ENCODE peak calls at places on chromosomes 3 and 15, in eight cellular contexts. One of them, this sample, is unnamed.
A peak's percentile ranks its signal among the peaks of the same experiment; 100 is the strongest.

GRCh38 chr3:29195055-29195454 is 85.8 kb upstream of the RBMS3 start:
- DNase-seq in adipocyte: no peak
- DNase-seq in CD4-positive, CD25-positive, alpha-beta regulatory T cell: no peak
- DNase-seq in tibial nerve: no peak
- DNase-seq in adrenal gland: no peak
- DNase-seq in NT2/D1: no peak
- DNase-seq in heart right ventricle: no peak
- DNase-seq in ovary: no peak
- DNase-seq in this sample: no peak

GRCh38 chr3:184592411-184593200 is 31.0 kb downstream of the EPHB3 start:
- DNase-seq in adipocyte: peak; percentile 67
- DNase-seq in heart right ventricle: no peak
- DNase-seq in adrenal gland: peak; percentile 70
- DNase-seq in NT2/D1: no peak
- DNase-seq in CD4-positive, CD25-positive, alpha-beta regulatory T cell: no peak
- DNase-seq in tibial nerve: no peak
- DNase-seq in ovary: peak; percentile 92
- DNase-seq in this sample: peak; percentile 84

GRCh38 chr3:161320837-161321236 is 50.5 kb downstream of the SPTSSB start:
- DNase-seq in adipocyte: no peak
- DNase-seq in adrenal gland: no peak
- DNase-seq in heart right ventricle: no peak
- DNase-seq in CD4-positive, CD25-positive, alpha-beta regulatory T cell: no peak
- DNase-seq in tibial nerve: no peak
- DNase-seq in ovary: no peak
- DNase-seq in NT2/D1: no peak
- DNase-seq in this sample: no peak

GRCh38 chr3:41365973-41366372 is 166.7 kb downstream of the CTNNB1 start:
- DNase-seq in heart right ventricle: no peak
- DNase-seq in tibial nerve: no peak
- DNase-seq in ovary: no peak
- DNase-seq in adrenal gland: no peak
- DNase-seq in NT2/D1: no peak
- DNase-seq in adipocyte: no peak
- DNase-seq in CD4-positive, CD25-positive, alpha-beta regulatory T cell: no peak
- DNase-seq in this sample: no peak

GRCh38 chr3:23319913-23320312 is 116.8 kb downstream of the UBE2E2 start:
- DNase-seq in CD4-positive, CD25-positive, alpha-beta regulatory T cell: no peak
- DNase-seq in NT2/D1: no peak
- DNase-seq in tibial nerve: no peak
- DNase-seq in ovary: no peak
- DNase-seq in adipocyte: no peak
- DNase-seq in heart right ventricle: no peak
- DNase-seq in adrenal gland: no peak
- DNase-seq in this sample: no peak

GRCh38 chr15:78347586-78348543 is 7.7 kb downstream of the CRABP1 start:
- DNase-seq in tibial nerve: no peak
- DNase-seq in adrenal gland: peak; percentile 73
- DNase-seq in adipocyte: no peak
- DNase-seq in ovary: no peak
- DNase-seq in heart right ventricle: no peak
- DNase-seq in CD4-positive, CD25-positive, alpha-beta regulatory T cell: no peak
- DNase-seq in NT2/D1: no peak
- DNase-seq in this sample: peak; percentile 72

GRCh38 chr3:149736180-149737100 is 15.8 kb downstream of the COMMD2 start:
- DNase-seq in heart right ventricle: no peak
- DNase-seq in NT2/D1: no peak
- DNase-seq in CD4-positive, CD25-positive, alpha-beta regulatory T cell: no peak
- DNase-seq in adipocyte: peak; percentile 67
- DNase-seq in tibial nerve: no peak
- DNase-seq in adrenal gland: no peak
- DNase-seq in ovary: no peak
- DNase-seq in this sample: no peak

GRCh38 chr3:78116874-78117273 is 1077.0 kb downstream of the ROBO2 start:
- DNase-seq in adipocyte: no peak
- DNase-seq in heart right ventricle: no peak
- DNase-seq in tibial nerve: no peak
- DNase-seq in NT2/D1: no peak
- DNase-seq in ovary: no peak
- DNase-seq in adrenal gland: no peak
- DNase-seq in CD4-positive, CD25-positive, alpha-beta regulatory T cell: no peak
- DNase-seq in this sample: no peak

GRCh38 chr15:93130111-93130510 is 41.1 kb upstream of the RGMA start:
- DNase-seq in adrenal gland: no peak
- DNase-seq in ovary: no peak
- DNase-seq in tibial nerve: no peak
- DNase-seq in heart right ventricle: no peak
- DNase-seq in CD4-positive, CD25-positive, alpha-beta regulatory T cell: no peak
- DNase-seq in adipocyte: no peak
- DNase-seq in NT2/D1: no peak
- DNase-seq in this sample: no peak

GRCh38 chr3:110198717-110199587 is 861.6 kb upstream of the DPPA4 start:
- DNase-seq in adrenal gland: peak; percentile 41
- DNase-seq in CD4-positive, CD25-positive, alpha-beta regulatory T cell: no peak
- DNase-seq in adipocyte: no peak
- DNase-seq in heart right ventricle: no peak
- DNase-seq in NT2/D1: no peak
- DNase-seq in tibial nerve: no peak
- DNase-seq in ovary: peak; percentile 18
- DNase-seq in this sample: no peak

GRCh38 chr3:50531201-50531600 is 27.8 kb upstream of the CACNA2D2 start:
- DNase-seq in CD4-positive, CD25-positive, alpha-beta regulatory T cell: no peak
- DNase-seq in heart right ventricle: no peak
- DNase-seq in tibial nerve: no peak
- DNase-seq in NT2/D1: no peak
- DNase-seq in adipocyte: no peak
- DNase-seq in ovary: no peak
- DNase-seq in adrenal gland: no peak
- DNase-seq in this sample: no peak

GRCh38 chr15:62901087-62901486 is 141.5 kb upstream of the TPM1 start:
- DNase-seq in NT2/D1: no peak
- DNase-seq in CD4-positive, CD25-positive, alpha-beta regulatory T cell: no peak
- DNase-seq in adipocyte: no peak
- DNase-seq in adrenal gland: no peak
- DNase-seq in tibial nerve: no peak
- DNase-seq in heart right ventricle: peak; percentile 24
- DNase-seq in ovary: no peak
- DNase-seq in this sample: peak; percentile 22

GRCh38 chr3:98565843-98566242 is 27.6 kb downstream of the CPOX start:
- DNase-seq in heart right ventricle: no peak
- DNase-seq in NT2/D1: no peak
- DNase-seq in adipocyte: no peak
- DNase-seq in adrenal gland: no peak
- DNase-seq in CD4-positive, CD25-positive, alpha-beta regulatory T cell: no peak
- DNase-seq in ovary: no peak
- DNase-seq in tibial nerve: no peak
- DNase-seq in this sample: no peak

GRCh38 chr3:183291511-183292031 is 38.5 kb downstream of the B3GNT5 start:
- DNase-seq in heart right ventricle: no peak
- DNase-seq in adrenal gland: no peak
- DNase-seq in ovary: no peak
- DNase-seq in tibial nerve: no peak
- DNase-seq in adipocyte: peak; percentile 61
- DNase-seq in NT2/D1: no peak
- DNase-seq in CD4-positive, CD25-positive, alpha-beta regulatory T cell: no peak
- DNase-seq in this sample: no peak

GRCh38 chr3:42850263-42850662 is 25.4 kb downstream of the CYP8B1 start:
- DNase-seq in tibial nerve: no peak
- DNase-seq in adipocyte: no peak
- DNase-seq in adrenal gland: no peak
- DNase-seq in heart right ventricle: no peak
- DNase-seq in ovary: no peak
- DNase-seq in CD4-positive, CD25-positive, alpha-beta regulatory T cell: no peak
- DNase-seq in NT2/D1: no peak
- DNase-seq in this sample: no peak

GRCh38 chr15:52362497-52362896 is 66.9 kb upstream of the MYO5C start:
- DNase-seq in tibial nerve: peak; percentile 9
- DNase-seq in CD4-positive, CD25-positive, alpha-beta regulatory T cell: no peak
- DNase-seq in adipocyte: peak; percentile 49
- DNase-seq in adrenal gland: no peak
- DNase-seq in NT2/D1: no peak
- DNase-seq in heart right ventricle: no peak
- DNase-seq in ovary: no peak
- DNase-seq in this sample: no peak

GRCh38 chr15:87348746-87349145 is 907.8 kb downstream of the NTRK3 start:
- DNase-seq in adipocyte: no peak
- DNase-seq in CD4-positive, CD25-positive, alpha-beta regulatory T cell: no peak
- DNase-seq in NT2/D1: no peak
- DNase-seq in tibial nerve: no peak
- DNase-seq in adrenal gland: no peak
- DNase-seq in ovary: no peak
- DNase-seq in heart right ventricle: no peak
- DNase-seq in this sample: no peak

GRCh38 chr3:57927166-57927565 is 81.1 kb upstream of the FLNB start:
- DNase-seq in adipocyte: no peak
- DNase-seq in NT2/D1: no peak
- DNase-seq in CD4-positive, CD25-positive, alpha-beta regulatory T cell: no peak
- DNase-seq in heart right ventricle: no peak
- DNase-seq in tibial nerve: no peak
- DNase-seq in ovary: no peak
- DNase-seq in adrenal gland: no peak
- DNase-seq in this sample: no peak

GRCh38 chr3:62601238-62601856 is 228.0 kb upstream of the FEZF2 start:
- DNase-seq in CD4-positive, CD25-positive, alpha-beta regulatory T cell: no peak
- DNase-seq in ovary: no peak
- DNase-seq in NT2/D1: no peak
- DNase-seq in adipocyte: peak; percentile 17
- DNase-seq in adrenal gland: no peak
- DNase-seq in heart right ventricle: no peak
- DNase-seq in tibial nerve: no peak
- DNase-seq in this sample: peak; percentile 79

GRCh38 chr3:129521702-129522101 is 6.7 kb upstream of the RHO start:
- DNase-seq in adrenal gland: no peak
- DNase-seq in heart right ventricle: no peak
- DNase-seq in CD4-positive, CD25-positive, alpha-beta regulatory T cell: no peak
- DNase-seq in adipocyte: no peak
- DNase-seq in ovary: no peak
- DNase-seq in tibial nerve: no peak
- DNase-seq in NT2/D1: no peak
- DNase-seq in this sample: no peak

GRCh38 chr15:34436126-34436955 is 1.3 kb downstream of the GOLGA8A start:
- DNase-seq in NT2/D1: no peak
- DNase-seq in adipocyte: peak; percentile 37
- DNase-seq in tibial nerve: no peak
- DNase-seq in adrenal gland: no peak
- DNase-seq in ovary: peak; percentile 46
- DNase-seq in heart right ventricle: no peak
- DNase-seq in CD4-positive, CD25-positive, alpha-beta regulatory T cell: peak; percentile 19
- DNase-seq in this sample: peak; percentile 82

GRCh38 chr3:130699765-130700164 is 46.9 kb downstream of the PIK3R4 start:
- DNase-seq in adipocyte: no peak
- DNase-seq in ovary: no peak
- DNase-seq in tibial nerve: no peak
- DNase-seq in heart right ventricle: no peak
- DNase-seq in adrenal gland: no peak
- DNase-seq in NT2/D1: no peak
- DNase-seq in CD4-positive, CD25-positive, alpha-beta regulatory T cell: peak; percentile 4
- DNase-seq in this sample: peak; percentile 89

GRCh38 chr3:106877632-106878031 is 499.6 kb upstream of the CCDC54 start:
- DNase-seq in heart right ventricle: no peak
- DNase-seq in tibial nerve: no peak
- DNase-seq in ovary: no peak
- DNase-seq in adipocyte: no peak
- DNase-seq in adrenal gland: no peak
- DNase-seq in NT2/D1: no peak
- DNase-seq in CD4-positive, CD25-positive, alpha-beta regulatory T cell: no peak
- DNase-seq in this sample: no peak

DNA sequence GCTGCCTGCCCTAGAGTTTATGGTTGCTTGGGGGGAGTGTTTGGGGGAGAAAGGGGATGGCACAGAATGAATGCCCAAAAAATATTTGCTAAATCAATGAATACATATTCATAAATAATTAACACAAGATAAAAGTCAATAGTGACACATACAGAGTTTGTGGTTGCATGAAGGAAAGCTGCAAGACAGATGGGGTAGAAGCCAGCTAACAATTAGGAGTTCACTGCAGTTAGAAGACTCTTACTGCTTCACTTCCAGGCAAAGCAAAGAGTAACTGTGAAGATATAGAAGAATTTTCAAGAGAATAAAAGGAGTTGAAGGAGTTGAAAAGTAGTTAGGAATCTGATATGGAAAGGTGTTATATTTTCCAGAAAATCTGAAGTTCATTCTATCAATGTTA is 72.4 kb downstream of the ZNF280D start:
- DNase-seq in ovary: no peak
- DNase-seq in tibial nerve: no peak
- DNase-seq in heart right ventricle: no peak
- DNase-seq in adrenal gland: no peak
- DNase-seq in CD4-positive, CD25-positive, alpha-beta regulatory T cell: no peak
- DNase-seq in NT2/D1: no peak
- DNase-seq in adipocyte: no peak
- DNase-seq in this sample: no peak
- H3K4me1 ChIP-seq in ovary: no peaks in the 10 kb centered on the region
- H3K4me1 ChIP-seq in tibial nerve: no peaks in the 10 kb centered on the region
- H3K4me1 ChIP-seq in heart right ventricle: no peaks in the 10 kb centered on the region
- H3K4me1 ChIP-seq in adrenal gland: no peaks in the 10 kb centered on the region
- H3K4me1 ChIP-seq in CD4-positive, CD25-positive, alpha-beta regulatory T cell: no peaks in the 10 kb centered on the region
- H3K4me1 ChIP-seq in NT2/D1: no peaks in the 10 kb centered on the region
- H3K4me1 ChIP-seq in adipocyte: no peaks in the 10 kb centered on the region
- H3K4me1 ChIP-seq in this sample: no peaks in the 10 kb centered on the region

GRCh38 chr15:44489464-44489863 is 47.5 kb upstream of the EIF3J start:
- DNase-seq in ovary: no peak
- DNase-seq in tibial nerve: no peak
- DNase-seq in adrenal gland: no peak
- DNase-seq in NT2/D1: no peak
- DNase-seq in adipocyte: peak; percentile 65
- DNase-seq in heart right ventricle: no peak
- DNase-seq in CD4-positive, CD25-positive, alpha-beta regulatory T cell: no peak
- DNase-seq in this sample: peak; percentile 75
- H3K4me1 ChIP-seq in ovary: peaks cover 5% of the 10 kb centered on the region
- H3K4me1 ChIP-seq in tibial nerve: no peaks in the 10 kb centered on the region
- H3K4me1 ChIP-seq in adrenal gland: peaks cover 9% of the 10 kb centered on the region
- H3K4me1 ChIP-seq in NT2/D1: no peaks in the 10 kb centered on the region
- H3K4me1 ChIP-seq in adipocyte: peaks cover 8% of the 10 kb centered on the region
- H3K4me1 ChIP-seq in heart right ventricle: peaks cover 12% of the 10 kb centered on the region
- H3K4me1 ChIP-seq in CD4-positive, CD25-positive, alpha-beta regulatory T cell: no peaks in the 10 kb centered on the region
- H3K4me1 ChIP-seq in this sample: peaks cover 15% of the 10 kb centered on the region

GRCh38 chr15:82850731-82851130 is 41.3 kb downstream of the WHAMM start:
- DNase-seq in adipocyte: peak; percentile 8
- DNase-seq in tibial nerve: no peak
- DNase-seq in heart right ventricle: no peak
- DNase-seq in ovary: no peak
- DNase-seq in NT2/D1: no peak
- DNase-seq in adrenal gland: peak; percentile 72
- DNase-seq in CD4-positive, CD25-positive, alpha-beta regulatory T cell: no peak
- DNase-seq in this sample: no peak
- H3K4me1 ChIP-seq in adipocyte: peaks cover 9% of the 10 kb centered on the region
- H3K4me1 ChIP-seq in tibial nerve: no peaks in the 10 kb centered on the region
- H3K4me1 ChIP-seq in heart right ventricle: peaks cover 14% of the 10 kb centered on the region
- H3K4me1 ChIP-seq in ovary: no peaks in the 10 kb centered on the region
- H3K4me1 ChIP-seq in NT2/D1: peaks cover 6% of the 10 kb centered on the region
- H3K4me1 ChIP-seq in adrenal gland: peaks cover 23% of the 10 kb centered on the region
- H3K4me1 ChIP-seq in CD4-positive, CD25-positive, alpha-beta regulatory T cell: no peaks in the 10 kb centered on the region
- H3K4me1 ChIP-seq in this sample: peaks cover 5% of the 10 kb centered on the region

DNA sequence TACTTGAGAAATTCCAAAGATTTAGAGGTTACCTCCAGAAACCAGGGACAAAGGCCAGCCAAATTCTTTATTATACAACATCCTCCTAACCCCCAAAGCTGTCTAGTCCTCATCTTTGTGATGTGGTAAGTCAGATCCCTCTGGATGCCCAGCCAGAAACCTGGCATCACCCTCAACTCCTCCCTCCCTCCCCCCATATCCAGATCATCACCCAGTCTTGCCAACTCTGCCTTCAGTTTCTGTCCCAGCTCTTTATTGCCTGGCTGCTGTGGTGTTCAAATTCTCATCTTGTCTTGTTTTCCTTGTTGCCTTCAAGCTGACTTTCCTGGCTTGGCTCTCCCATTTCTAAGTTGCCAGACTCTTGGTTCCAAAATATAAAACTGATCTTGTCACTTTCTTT is 28.6 kb downstream of the MAP2K1 start:
- DNase-seq in ovary: no peak
- DNase-seq in heart right ventricle: no peak
- DNase-seq in adipocyte: no peak
- DNase-seq in tibial nerve: no peak
- DNase-seq in NT2/D1: no peak
- DNase-seq in CD4-positive, CD25-positive, alpha-beta regulatory T cell: no peak
- DNase-seq in adrenal gland: no peak
- DNase-seq in this sample: no peak
- H3K4me1 ChIP-seq in ovary: peaks cover 5% of the 10 kb centered on the region
- H3K4me1 ChIP-seq in heart right ventricle: peaks cover 51% of the 10 kb centered on the region
- H3K4me1 ChIP-seq in adipocyte: peaks cover 22% of the 10 kb centered on the region
- H3K4me1 ChIP-seq in tibial nerve: peaks cover 18% of the 10 kb centered on the region
- H3K4me1 ChIP-seq in NT2/D1: no peaks in the 10 kb centered on the region
- H3K4me1 ChIP-seq in CD4-positive, CD25-positive, alpha-beta regulatory T cell: peaks cover 33% of the 10 kb centered on the region
- H3K4me1 ChIP-seq in adrenal gland: peaks cover 36% of the 10 kb centered on the region
- H3K4me1 ChIP-seq in this sample: peaks cover 11% of the 10 kb centered on the region

This sample was measured in osteoblast.